ENCODE peak calls at places on chromosomes 3 and 15, in four cellular contexts. C, Z, Y and B are unnamed samples.

GRCh38 chr3:108388136-108389132 is 92.1 kb downstream of the HHLA2 start:
- DNase-seq in Y (no peak), C (no peak), Z (no peak), B (no peak)

GRCh38 chr3:126317029-126317996 is 39.9 kb downstream of the KLF15 start:
- DNase-seq in Z (no peak), Y (no peak), C (no peak), B (no peak)

GRCh38 chr15:70406624-70407390 is 309.1 kb upstream of the TLE3 start:
- DNase-seq in C (no peak), Y (no peak), Z (no peak), B (no peak)

GRCh38 chr15:78977591-78978347 is 32.9 kb upstream of the CTSH start:
- DNase-seq in Y (no peak), C (no peak), Z (no peak), B (no peak)

GRCh38 chr3:54356299-54357037 is 234.1 kb downstream of the CACNA2D3 start:
- DNase-seq in C (no peak), Y (no peak), Z (no peak), B (no peak)

GRCh38 chr3:156005698-156006097 is 114.7 kb upstream of the KCNAB1 start:
- DNase-seq in Y (no peak), Z (no peak), C (peak), B (no peak)

GRCh38 chr3:66405701-66406091 is 95.1 kb downstream of the LRIG1 start:
- DNase-seq in C (no peak), Y (no peak), Z (no peak), B (no peak)

GRCh38 chr3:27927882-27928281 is 205.8 kb upstream of the EOMES start:
- DNase-seq in C (no peak), Z (no peak), Y (no peak), B (no peak)

GRCh38 chr15:47756872-47757271 is 39.6 kb downstream of the SEMA6D start:
- DNase-seq in C (no peak), Y (no peak), Z (peak), B (no peak)

GRCh38 chr3:127394031-127394430 is 106.2 kb upstream of the PRR20G start:
- DNase-seq in Y (no peak), C (no peak), Z (no peak), B (no peak)

GRCh38 chr15:84638103-84638502 is 16.0 kb downstream of the WDR73 start:
- DNase-seq in Y (peak), Z (no peak), C (peak), B (no peak)

GRCh38 chr3:72470899-72471298 is 377.3 kb downstream of the SHQ1 start:
- DNase-seq in C (peak), Z (no peak), Y (no peak), B (no peak)

GRCh38 chr3:122146466-122146865 is 37.0 kb upstream of the CASR start:
- DNase-seq in Y (no peak), C (no peak), Z (no peak), B (no peak)

GRCh38 chr15:74664028-74664616 is 31.7 kb downstream of the EDC3 start:
- DNase-seq in Y (no peak), C (peak), Z (peak), B (no peak)

GRCh38 chr3:128999104-128999503 is 2.0 kb upstream of the EFCC1 start:
- DNase-seq in C (peak), Z (no peak), Y (no peak), B (no peak)

GRCh38 chr3:100928638-100929428 is 64.4 kb downstream of the ABI3BP start:
- DNase-seq in Z (peak), C (no peak), Y (no peak), B (no peak)

GRCh38 chr15:29822100-29822684 is at the start of gene TJP1:
- DNase-seq in Y (peak), C (peak), Z (peak), B (no peak)

GRCh38 chr3:64306745-64307144 is 81.5 kb upstream of the PRICKLE2 start:
- DNase-seq in C (no peak), Y (no peak), Z (no peak), B (no peak)

GRCh38 chr15:31359722-31360111 is 33.1 kb downstream of the KLF13 start:
- DNase-seq in Z (no peak), C (no peak), Y (no peak), B (no peak)

GRCh38 chr15:29294732-29295131 is 25.1 kb upstream of the NSMCE3 start:
- DNase-seq in C (no peak), Z (no peak), Y (no peak), B (no peak)

GRCh38 chr3:133956982-133957381 is 61.3 kb upstream of the RAB6B start:
- DNase-seq in Y (no peak), C (no peak), Z (no peak), B (no peak)

GRCh38 chr3:30858894-30859389 is 35.5 kb downstream of the GADL1 start:
- DNase-seq in C (no peak), Y (no peak), Z (no peak), B (no peak)

GRCh38 chr3:42256135-42256819 is 9.7 kb downstream of the CCK start:
- DNase-seq in C (no peak), Z (peak), Y (no peak), B (no peak)

GRCh38 chr15:56832125-56832524 is 86.3 kb upstream of the TCF12 start:
- DNase-seq in Y (no peak), C (no peak), Z (peak), B (no peak)

GRCh38 chr3:100880072-100880471 is 113.1 kb downstream of the ABI3BP start:
- DNase-seq in C (no peak), Z (no peak), Y (no peak), B (no peak)

GRCh38 chr15:73710321-73710720 is 26.1 kb downstream of the CD276 start:
- DNase-seq in Z (no peak), C (no peak), Y (no peak), B (no peak)

GRCh38 chr15:45146405-45146804 is 16.6 kb downstream of the DUOX1 start:
- DNase-seq in C (no peak), Z (no peak), Y (no peak), B (no peak)

GRCh38 chr15:62035256-62035908 is 24.9 kb downstream of the VPS13C start:
- DNase-seq in Z (peak), C (no peak), Y (no peak), B (no peak)

GRCh38 chr15:31472636-31473383 is 146.2 kb downstream of the KLF13 start:
- DNase-seq in Z (peak), Y (no peak), C (no peak), B (no peak)

GRCh38 chr15:68639926-68640600 is 61.3 kb downstream of the CORO2B start:
- DNase-seq in Z (no peak), Y (no peak), C (no peak), B (no peak)

GRCh38 chr3:17645074-17645698 is 97.2 kb downstream of the TBC1D5 start:
- DNase-seq in Z (peak), Y (peak), C (peak), B (no peak)

GRCh38 chr3:138862924-138863775 is 28.4 kb upstream of the PIK3CB start:
- DNase-seq in Z (peak), Y (peak), C (peak), B (peak)

GRCh38 chr3:194266658-194267005 is 84.5 kb downstream of the CPN2 start:
- DNase-seq in Z (peak), Y (no peak), C (no peak), B (peak)

GRCh38 chr15:52787123-52787503 is 3.0 kb downstream of the ONECUT1 start:
- DNase-seq in C (no peak), Z (no peak), Y (no peak), B (peak)

GRCh38 chr3:174191380-174191779 is 667.8 kb upstream of the NAALADL2 start:
- DNase-seq in Y (no peak), Z (peak), C (no peak), B (no peak)

GRCh38 chr3:122358633-122359032 is 24.4 kb downstream of the MIX23 start:
- DNase-seq in C (no peak), Y (no peak), Z (no peak), B (no peak)

GRCh38 chr3:45214061-45214680 is 11.9 kb downstream of the TMEM158 start:
- DNase-seq in Z (no peak), C (no peak), Y (no peak), B (no peak)

GRCh38 chr15:100201376-100202280 is 140.1 kb downstream of the ADAMTS17 start:
- DNase-seq in Z (no peak), C (no peak), Y (no peak), B (no peak)

GRCh38 chr15:100202309-100202943 is 139.3 kb downstream of the ADAMTS17 start:
- DNase-seq in C (no peak), Y (no peak), Z (no peak), B (no peak)

GRCh38 chr15:100199711-100200286 is 142.0 kb downstream of the ADAMTS17 start:
- DNase-seq in C (no peak), Y (no peak), Z (no peak), B (no peak)

GRCh38 chr15:100198442-100198841 is 143.3 kb downstream of the ADAMTS17 start:
- DNase-seq in Y (no peak), C (no peak), Z (no peak), B (no peak)

DNA sequence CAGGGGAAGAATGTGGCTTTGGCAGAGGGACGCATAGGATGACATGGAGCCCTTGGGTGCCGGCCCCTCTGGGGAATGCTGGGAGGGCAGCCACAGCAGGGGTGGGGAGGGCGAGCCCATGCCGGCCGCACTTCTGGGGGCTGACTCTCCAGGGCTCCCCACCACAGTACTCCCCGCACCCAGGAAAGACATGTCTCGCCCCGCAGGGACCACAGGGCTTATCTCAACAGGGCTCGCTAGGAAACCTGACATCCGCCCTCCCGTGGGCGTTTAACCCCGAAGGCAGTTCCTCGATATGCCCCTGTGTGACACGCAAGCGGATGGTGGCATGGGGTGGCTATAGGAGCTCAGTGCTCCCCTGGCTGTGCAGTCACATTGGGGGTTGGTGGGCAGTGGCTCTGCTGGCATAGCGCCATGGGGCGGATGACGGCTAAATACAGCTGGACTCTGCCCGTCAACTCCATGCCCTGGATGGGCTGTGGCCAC is 141.4 kb downstream of the ADAMTS17 start:
- DNase-seq in Z (no peak), Y (no peak), C (no peak), B (no peak)
- TF ChIP-seq POLR2AphosphoS5 in Z (no peak), Y (no peak), C (no peak), B (no peak)

GRCh38 chr3:195884691-195885035 is 23.7 kb downstream of the TNK2 start:
- DNase-seq in Y (no peak), C (no peak), Z (no peak), B (no peak)
- TF ChIP-seq JUN in Y (no peak), C (no peak), Z (no peak), B (no peak)

GRCh38 chr3:187746059-187746453 is 788 bp upstream of the BCL6 start:
- DNase-seq in Y (no peak), C (no peak), Z (no peak), B (no peak)

GRCh38 chr3:187743195-187744141 is 1.8 kb downstream of the BCL6 start:
- DNase-seq in Z (peak), Y (peak), C (no peak), B (peak)

GRCh38 chr3:187742351-187743171 is 2.7 kb downstream of the BCL6 start:
- DNase-seq in Z (no peak), Y (peak), C (no peak), B (no peak)

GRCh38 chr3:187745201-187746058 is at the start of gene BCL6:
- DNase-seq in Z (peak), Y (peak), C (peak), B (peak)

DNA sequence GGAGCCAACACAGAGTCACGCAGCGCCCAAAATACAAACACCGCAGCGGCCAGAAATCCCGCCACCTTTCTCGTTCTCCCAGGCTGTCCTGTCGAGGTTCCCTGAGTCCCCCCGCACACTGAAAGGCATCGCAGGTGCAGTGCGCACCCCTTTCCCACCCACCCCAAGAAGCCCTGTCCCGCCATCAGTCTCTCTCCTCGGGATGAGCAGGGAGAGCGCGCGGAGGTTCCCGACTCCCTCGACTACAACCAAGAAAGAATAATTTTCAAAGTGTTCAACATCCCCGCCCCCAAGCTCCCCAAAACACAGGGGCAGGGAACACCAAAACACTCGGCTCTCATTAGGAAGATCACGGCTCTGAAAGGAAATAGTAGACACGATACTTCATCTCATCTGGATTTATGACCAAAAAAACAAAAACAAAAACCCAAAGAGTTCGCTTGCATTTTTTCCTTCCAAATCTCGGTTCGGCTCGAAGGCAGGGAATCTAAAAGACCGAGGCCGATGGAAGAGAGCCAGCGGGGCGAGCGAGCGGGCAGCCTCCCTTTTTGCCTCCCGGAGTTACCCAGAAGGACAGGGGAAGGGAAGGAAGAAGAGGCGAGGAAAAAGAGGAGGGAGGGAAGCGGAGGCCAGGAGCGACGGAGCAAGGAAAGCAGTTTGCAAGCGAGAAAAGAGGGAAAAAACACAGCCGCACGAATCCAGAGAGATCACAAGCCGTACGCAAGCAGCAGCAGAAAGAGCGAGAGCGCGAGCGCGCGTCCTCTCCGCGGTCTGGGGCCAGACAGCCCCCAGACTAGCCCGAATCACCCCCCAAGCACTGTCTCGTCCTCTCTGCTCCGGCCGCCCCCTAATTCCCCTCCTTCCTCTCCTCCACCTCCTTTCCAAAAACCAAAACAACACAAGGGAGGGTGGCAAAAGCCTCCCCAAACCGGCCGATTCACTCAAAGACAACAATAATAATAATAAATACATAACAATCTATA is 808 bp downstream of the BCL6 start:
- DNase-seq in Z (peak), C (no peak), Y (peak), B (no peak)
- TF ChIP-seq POLR2AphosphoS5 in Z (no peak), C (peak), Y (peak), B (peak)

GRCh38 chr3:149969110-149969944 is 1.4 kb downstream of the PFN2 start:
- DNase-seq in Y (peak), C (peak), Z (peak), B (peak)
- TF ChIP-seq JUN in Y (no peak), C (no peak), Z (no peak), B (no peak)

GRCh38 chr3:10855871-10856662 is 40.0 kb downstream of the SLC6A11 start:
- DNase-seq in Z (no peak), Y (peak), C (peak), B (peak)
- TF ChIP-seq POLR2AphosphoS5 in Z (no peak), Y (no peak), C (no peak), B (no peak)

GRCh38 chr3:8990266-8991215 is 27.3 kb upstream of the RAD18 start:
- DNase-seq in Z (no peak), Y (no peak), C (no peak), B (peak)
- TF ChIP-seq JUN in Z (no peak), Y (no peak), C (no peak), B (no peak)

DNA sequence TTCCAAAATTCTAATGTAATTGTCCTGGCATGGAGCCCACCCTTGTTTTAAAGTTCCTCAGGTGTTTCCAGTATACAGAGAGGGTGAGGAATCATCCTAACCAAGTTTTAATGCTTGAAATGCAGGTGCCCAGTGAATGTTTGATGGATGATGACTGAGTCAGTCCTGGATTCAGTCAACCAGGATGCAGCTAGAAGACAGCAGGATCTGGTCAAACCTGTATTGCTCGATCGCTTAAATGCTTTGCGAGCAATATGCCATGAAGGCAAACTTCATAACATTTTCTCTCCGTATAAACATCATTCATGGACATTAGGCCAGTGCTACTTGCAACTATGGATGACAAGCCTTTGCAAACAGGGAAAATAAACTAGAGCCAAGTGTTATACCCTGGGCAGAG is 591.2 kb downstream of the RSL24D1 start:
- DNase-seq in Y (no peak), Z (no peak), C (no peak), B (no peak)
- TF ChIP-seq POLR2AphosphoS5 in Y (no peak), Z (no peak), C (no peak), B (no peak)